ENCODE peak calls at places on chromosome 19, in four cellular contexts. One of them, this sample, is unnamed.

GRCh38 chr19:29117926-29118325 is 95.0 kb downstream of the UQCRFS1 start:
- DNase-seq in MM.1S: no peak
- DNase-seq in heart right ventricle: no peak
- DNase-seq in endodermal cell: no peak
- DNase-seq in this sample: no peak

GRCh38 chr19:33767898-33768413 is 28.7 kb upstream of the KCTD15 start:
- DNase-seq in MM.1S: peak; percentile 29
- DNase-seq in heart right ventricle: no peak
- DNase-seq in endodermal cell: peak; percentile 96
- DNase-seq in this sample: peak; percentile 66

GRCh38 chr19:6402834-6403608 is 10.1 kb upstream of the GTF2F1 start:
- DNase-seq in MM.1S: no peak
- DNase-seq in heart right ventricle: no peak
- DNase-seq in endodermal cell: no peak
- DNase-seq in this sample: peak; percentile 93

GRCh38 chr19:33399745-33400681 is 26.5 kb downstream of the CEBPG start:
- DNase-seq in MM.1S: no peak
- DNase-seq in heart right ventricle: no peak
- DNase-seq in endodermal cell: no peak
- DNase-seq in this sample: no peak

GRCh38 chr19:33429891-33430673 is 56.6 kb downstream of the CEBPG start:
- DNase-seq in MM.1S: no peak
- DNase-seq in heart right ventricle: no peak
- DNase-seq in endodermal cell: no peak
- DNase-seq in this sample: peak; percentile 14

GRCh38 chr19:43779820-43780219 is 953 bp downstream of the KCNN4 start:
- DNase-seq in MM.1S: no peak
- DNase-seq in heart right ventricle: no peak
- DNase-seq in endodermal cell: no peak
- DNase-seq in this sample: no peak

GRCh38 chr19:30719991-30720329 is 347.8 kb downstream of the ZNF536 start:
- DNase-seq in MM.1S: no peak
- DNase-seq in heart right ventricle: peak; percentile 39
- DNase-seq in endodermal cell: peak; percentile 70
- DNase-seq in this sample: no peak

GRCh38 chr19:22532388-22533310 is 101.5 kb upstream of the ZNF492 start:
- DNase-seq in MM.1S: no peak
- DNase-seq in heart right ventricle: peak; percentile 65
- DNase-seq in endodermal cell: no peak
- DNase-seq in this sample: no peak

GRCh38 chr19:29514525-29515232 is 11.1 kb upstream of the VSTM2B start:
- DNase-seq in MM.1S: no peak
- DNase-seq in heart right ventricle: no peak
- DNase-seq in endodermal cell: no peak
- DNase-seq in this sample: no peak

GRCh38 chr19:38055040-38055439 is 148.0 kb downstream of the SIPA1L3 start:
- DNase-seq in MM.1S: no peak
- DNase-seq in heart right ventricle: no peak
- DNase-seq in endodermal cell: peak; percentile 63
- DNase-seq in this sample: no peak

GRCh38 chr19:3055741-3056453 is 6.4 kb downstream of the TLE5 start:
- DNase-seq in MM.1S: no peak
- DNase-seq in heart right ventricle: no peak
- DNase-seq in endodermal cell: peak; percentile 80
- DNase-seq in this sample: no peak

GRCh38 chr19:38375748-38376147 is 1.4 kb downstream of the PSMD8 start:
- DNase-seq in MM.1S: no peak
- DNase-seq in heart right ventricle: no peak
- DNase-seq in endodermal cell: no peak
- DNase-seq in this sample: no peak

GRCh38 chr19:46624958-46625661 is at the start of gene PTGIR:
- DNase-seq in MM.1S: no peak
- DNase-seq in heart right ventricle: peak; percentile 78
- DNase-seq in endodermal cell: no peak
- DNase-seq in this sample: no peak

GRCh38 chr19:51916167-51916566 is 11.1 kb upstream of the ZNF613 start:
- DNase-seq in MM.1S: no peak
- DNase-seq in heart right ventricle: no peak
- DNase-seq in endodermal cell: no peak
- DNase-seq in this sample: no peak
- H3K9me3 ChIP-seq in MM.1S: no peaks in the 10 kb centered on the region
- H3K9me3 ChIP-seq in heart right ventricle: peaks cover 40% of the 10 kb centered on the region
- H3K9me3 ChIP-seq in endodermal cell: peaks cover 97% of the 10 kb centered on the region
- H3K9me3 ChIP-seq in this sample: peaks cover 42% of the 10 kb centered on the region

DNA sequence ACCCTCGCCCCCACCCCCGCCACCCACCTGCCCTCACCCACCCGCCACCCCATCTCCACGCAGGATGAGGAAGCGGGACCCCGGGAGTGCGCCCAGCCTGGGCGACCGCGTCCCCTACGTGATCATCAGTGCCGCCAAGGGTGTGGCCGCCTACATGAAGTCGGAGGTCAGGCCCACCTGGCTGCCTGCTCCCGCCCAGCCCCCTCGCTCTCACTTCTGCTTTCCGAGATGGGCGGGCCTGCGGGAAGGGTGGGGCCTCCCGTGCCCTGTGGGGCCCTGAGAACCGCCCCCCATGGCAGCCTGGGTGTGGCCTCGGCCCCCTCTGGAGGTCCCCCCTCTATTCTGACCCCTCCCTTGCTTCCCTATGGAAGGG is 3.1 kb upstream of the SPIB start:
- DNase-seq in MM.1S: peak; percentile 28
- DNase-seq in heart right ventricle: peak; percentile 36
- DNase-seq in endodermal cell: no peak
- DNase-seq in this sample: no peak
- H3K4me3 ChIP-seq in MM.1S: no peak overlapping the region
- H3K4me3 ChIP-seq in heart right ventricle: no peak overlapping the region
- H3K4me3 ChIP-seq in endodermal cell: no peak overlapping the region
- H3K4me3 ChIP-seq in this sample: no peak overlapping the region

GRCh38 chr19:13370948-13371347 is 135.3 kb downstream of the CACNA1A start:
- DNase-seq in MM.1S: no peak
- DNase-seq in heart right ventricle: no peak
- DNase-seq in endodermal cell: no peak
- DNase-seq in this sample: no peak

GRCh38 chr19:13363235-13363634 is 143.0 kb downstream of the CACNA1A start:
- DNase-seq in MM.1S: no peak
- DNase-seq in heart right ventricle: no peak
- DNase-seq in endodermal cell: no peak
- DNase-seq in this sample: no peak

GRCh38 chr19:13363954-13364353 is 142.3 kb downstream of the CACNA1A start:
- DNase-seq in MM.1S: no peak
- DNase-seq in heart right ventricle: no peak
- DNase-seq in endodermal cell: peak; percentile 45
- DNase-seq in this sample: no peak

GRCh38 chr19:13366529-13367143 is 139.6 kb downstream of the CACNA1A start:
- DNase-seq in MM.1S: peak; percentile 12
- DNase-seq in heart right ventricle: no peak
- DNase-seq in endodermal cell: peak; percentile 68
- DNase-seq in this sample: peak; percentile 14
- TF ChIP-seq CTCF in MM.1S: peak; percentile 34
- TF ChIP-seq CTCF in heart right ventricle: no peak
- TF ChIP-seq CTCF in endodermal cell: peak; percentile 77
- TF ChIP-seq CTCF in this sample: peak; percentile 34

GRCh38 chr19:27775395-27775794 is 1437.6 kb downstream of the UQCRFS1 start:
- DNase-seq in MM.1S: no peak
- DNase-seq in heart right ventricle: no peak
- DNase-seq in endodermal cell: peak; percentile 41
- DNase-seq in this sample: no peak
- H3K9me3 ChIP-seq in MM.1S: no peaks in the 10 kb centered on the region
- H3K9me3 ChIP-seq in heart right ventricle: no peaks in the 10 kb centered on the region
- H3K9me3 ChIP-seq in endodermal cell: peaks cover 58% of the 10 kb centered on the region
- H3K9me3 ChIP-seq in this sample: peaks cover 7% of the 10 kb centered on the region

DNA sequence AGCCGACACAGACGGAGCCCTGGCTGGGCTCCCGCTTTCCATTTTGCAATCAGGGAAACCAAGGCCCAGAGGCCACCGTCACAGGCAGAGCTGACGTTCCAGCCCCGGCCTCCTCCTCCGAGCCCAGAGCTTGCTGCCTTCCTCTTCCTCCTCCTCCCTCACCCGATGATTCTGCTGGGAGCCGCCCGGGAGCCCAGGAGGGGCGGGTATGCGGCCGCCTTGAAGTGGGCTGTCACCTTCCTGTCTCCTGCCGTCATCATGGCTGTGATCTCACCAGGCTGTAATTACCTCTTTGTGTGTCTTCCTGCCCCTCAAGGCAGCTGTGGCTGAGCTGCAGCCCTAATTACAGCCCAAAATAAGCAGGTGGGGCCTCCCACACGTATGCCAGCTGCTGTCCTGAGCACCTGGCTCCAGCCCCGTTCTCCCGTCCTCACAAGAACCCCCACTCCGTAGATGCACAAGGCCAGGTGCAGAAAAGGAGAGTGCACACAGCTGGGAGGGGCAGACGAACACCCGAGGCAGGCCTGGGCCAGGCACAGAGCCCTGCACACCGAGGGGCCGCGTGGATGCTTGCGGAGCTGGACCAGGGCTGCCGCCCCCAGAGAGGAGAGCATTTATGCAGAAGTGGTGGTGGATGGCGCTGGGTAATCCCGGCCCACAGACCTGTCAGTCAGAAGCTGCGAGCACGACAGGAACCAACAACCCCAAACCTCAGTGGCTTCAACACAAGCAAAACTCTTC is 4.0 kb downstream of the TPGS1 start:
- DNase-seq in MM.1S: peak; percentile 94
- DNase-seq in heart right ventricle: no peak
- DNase-seq in endodermal cell: peak; percentile 88
- DNase-seq in this sample: no peak
- H3K4me3 ChIP-seq in MM.1S: peak overlapping the region; percentile 47
- H3K4me3 ChIP-seq in heart right ventricle: peak overlapping the region; percentile 46
- H3K4me3 ChIP-seq in endodermal cell: no peak overlapping the region
- H3K4me3 ChIP-seq in this sample: no peak overlapping the region

This sample was measured in Caco-2.